ENCODE peak calls at places on chromosomes 5 and 9, in five cellular contexts. N is Peyer's patch, B is HL-60, T is MCF 10A, A is mesothelial cell of epicardium. G is an unnamed sample.

GRCh38 chr5:132677191-132677590 is 3.4 kb downstream of the IL4 start:
- DNase-seq in A (no peak), B (no peak), N (peak; percentile 71), T (peak; percentile 94), G (no peak)

GRCh38 chr5:161966544-161966943 is 101.0 kb upstream of the GABRG2 start:
- DNase-seq in N (no peak), T (peak; percentile 60), A (no peak), B (no peak), G (no peak)

GRCh38 chr5:150022163-150022540 is 21.6 kb downstream of the HMGXB3 start:
- DNase-seq in B (no peak), A (no peak), N (no peak), T (peak; percentile 98), G (no peak)

GRCh38 chr5:14417232-14417730 is 164.3 kb upstream of the OTULINL start:
- DNase-seq in B (no peak), T (no peak), A (no peak), N (no peak), G (no peak)

GRCh38 chr5:80191991-80192398 is 63.9 kb downstream of the SERINC5 start:
- DNase-seq in T (no peak), N (peak; percentile 58), A (no peak), B (no peak), G (no peak)

GRCh38 chr5:61625682-61626620 is 293.9 kb downstream of the ZSWIM6 start:
- DNase-seq in B (no peak), N (peak; percentile 76), T (no peak), A (peak; percentile 61), G (peak; percentile 44)

GRCh38 chr5:43652537-43653302 is 49.7 kb downstream of the NNT start:
- DNase-seq in T (no peak), N (no peak), B (no peak), A (no peak), G (no peak)

GRCh38 chr9:95874989-95875304 is 544 bp upstream of the ERCC6L2 start:
- DNase-seq in B (peak; percentile 27), A (peak; percentile 51), T (peak; percentile 51), N (peak; percentile 83), G (peak; percentile 54)

GRCh38 chr9:23556459-23556858 is 269.6 kb downstream of the ELAVL2 start:
- DNase-seq in A (peak; percentile 40), T (no peak), B (no peak), N (no peak), G (no peak)

GRCh38 chr5:88886252-88886651 is 3.3 kb upstream of the MEF2C start:
- DNase-seq in T (no peak), B (no peak), N (no peak), A (no peak), G (no peak)

GRCh38 chr9:136546697-136547481 is 1.0 kb upstream of the NOTCH1 start:
- DNase-seq in N (peak; percentile 79), T (peak; percentile 87), B (no peak), A (peak; percentile 61), G (no peak)

GRCh38 chr9:84937086-84937670 is 267.6 kb downstream of the NTRK2 start:
- DNase-seq in T (no peak), A (no peak), B (no peak), N (no peak), G (no peak)

GRCh38 chr5:39992617-39993203 is 567.9 kb upstream of the DAB2 start:
- DNase-seq in B (no peak), T (peak; percentile 43), A (no peak), N (no peak), G (no peak)

GRCh38 chr9:133639613-133640012 is 3.5 kb downstream of the DBH start:
- DNase-seq in B (no peak), N (no peak), T (no peak), A (no peak), G (no peak)

GRCh38 chr9:91177661-91178280 is 183.9 kb downstream of the AUH start:
- DNase-seq in A (no peak), T (peak; percentile 94), B (no peak), N (peak; percentile 71), G (no peak)

GRCh38 chr9:469672-470040 is 255.0 kb downstream of the DOCK8 start:
- DNase-seq in N (peak; percentile 61), T (no peak), B (peak; percentile 12), A (no peak), G (peak; percentile 25)

GRCh38 chr9:91681461-91682305 is 258.1 kb upstream of the NFIL3 start:
- DNase-seq in N (peak; percentile 84), A (peak; percentile 85), T (peak; percentile 60), B (peak; percentile 24), G (peak; percentile 69)

GRCh38 chr5:134124289-134125194 is 10.1 kb downstream of the TCF7 start:
- DNase-seq in B (no peak), N (peak; percentile 79), A (no peak), T (peak; percentile 76), G (no peak)

GRCh38 chr5:6540111-6540830 is 91.6 kb downstream of the UBE2QL1 start:
- DNase-seq in T (no peak), B (no peak), N (no peak), A (peak; percentile 6), G (no peak)

GRCh38 chr5:78648359-78649219 is at the start of gene LHFPL2:
- DNase-seq in B (no peak), T (peak; percentile 65), N (peak; percentile 79), A (peak; percentile 83), G (no peak)

GRCh38 chr5:132074772-132075718 is 1.5 kb downstream of the CSF2 start:
- DNase-seq in A (no peak), T (peak; percentile 42), B (no peak), N (no peak), G (no peak)

GRCh38 chr5:28408186-28408585 is 1369.8 kb upstream of the CDH9 start:
- DNase-seq in N (no peak), B (no peak), A (no peak), T (peak; percentile 81), G (no peak)

GRCh38 chr9:2663886-2664674 is 42.5 kb downstream of the VLDLR start:
- DNase-seq in T (no peak), B (no peak), A (no peak), N (no peak), G (no peak)

GRCh38 chr9:2663486-2663885 is 41.9 kb downstream of the VLDLR start:
- DNase-seq in A (no peak), T (no peak), B (no peak), N (no peak), G (no peak)

GRCh38 chr9:2666569-2666968 is 45.0 kb downstream of the VLDLR start:
- DNase-seq in T (no peak), N (no peak), B (no peak), A (no peak), G (no peak)

GRCh38 chr9:2664675-2665065 is 43.1 kb downstream of the VLDLR start:
- DNase-seq in T (no peak), A (no peak), N (no peak), B (no peak), G (no peak)

GRCh38 chr9:2662496-2662895 is 40.9 kb downstream of the VLDLR start:
- DNase-seq in N (no peak), A (no peak), T (peak; percentile 13), B (no peak), G (no peak)
- TF ChIP-seq CTCF in N (no peak), A (no peak), T (peak; percentile 5), B (no peak), G (no peak)

DNA sequence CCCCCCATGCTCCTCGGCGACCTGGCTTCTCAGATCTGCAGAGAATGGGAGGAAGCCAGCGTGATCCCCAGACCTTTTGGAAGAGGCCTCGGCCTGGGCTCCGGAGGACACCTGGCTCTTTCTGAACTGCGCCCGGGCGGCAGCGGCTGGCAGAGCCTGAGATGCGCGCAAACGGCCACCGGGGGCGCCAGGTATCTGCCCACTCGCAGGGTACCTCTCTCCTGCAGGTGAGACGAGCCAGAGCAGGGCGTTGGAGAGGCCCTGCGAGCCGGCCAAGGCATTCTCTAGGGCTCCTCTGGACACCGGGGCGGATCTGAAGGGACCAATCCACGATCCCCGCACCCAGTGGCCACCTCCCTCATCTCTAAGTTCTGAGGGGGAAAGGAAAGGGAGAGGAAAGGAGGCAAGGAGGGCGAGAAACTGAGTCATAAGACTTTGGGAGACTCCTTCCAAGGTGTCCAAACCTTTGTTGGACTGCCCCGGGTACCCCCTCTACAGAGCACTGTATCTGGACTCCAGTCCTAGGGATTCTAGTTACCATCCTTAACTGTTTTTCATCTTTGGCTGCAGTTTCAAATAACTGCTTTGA is 55.0 kb upstream of the SLC46A2 start:
- DNase-seq in B (no peak), N (no peak), T (no peak), A (no peak), G (no peak)
- TF ChIP-seq CTCF in B (no peak), N (no peak), T (no peak), A (no peak), G (no peak)

DNA sequence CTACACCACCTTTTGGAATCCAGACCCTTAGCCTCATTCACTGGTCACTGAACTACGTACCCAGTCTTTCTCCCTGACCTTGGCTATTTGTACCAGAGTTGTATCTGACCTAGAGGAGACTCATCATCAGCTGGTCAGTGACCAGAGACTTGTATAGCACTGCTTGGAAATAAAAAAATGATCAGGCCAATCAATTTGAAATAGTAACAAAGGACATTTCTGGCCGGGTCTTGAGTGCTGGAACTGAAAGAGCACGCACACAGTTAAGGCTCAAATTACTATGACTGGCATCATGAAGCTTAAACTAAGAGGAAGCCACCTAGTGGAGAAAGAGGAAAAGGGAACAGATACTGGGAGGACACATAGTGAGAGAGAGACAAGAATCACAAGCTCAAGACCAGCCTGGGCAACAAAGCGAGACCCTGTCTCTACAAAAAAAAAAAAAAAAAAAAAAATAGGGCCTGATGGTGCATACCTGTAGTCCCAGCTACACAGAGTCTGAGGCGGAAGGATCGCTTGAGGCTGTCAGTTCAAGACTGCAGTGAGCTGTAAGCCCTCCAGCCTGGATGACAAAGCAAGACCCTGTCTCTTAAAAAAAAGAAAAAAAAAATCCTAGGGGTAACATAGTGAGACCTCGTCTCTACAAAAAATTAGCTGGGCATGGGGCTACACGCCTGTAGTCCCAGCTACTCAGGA is 12.8 kb upstream of the SRP19 start:
- DNase-seq in N (no peak), T (peak; percentile 80), B (peak; percentile 28), A (no peak), G (no peak)
- TF ChIP-seq CTCF in N (peak; percentile 63), T (peak; percentile 37), B (no peak), A (peak; percentile 35), G (peak; percentile 66)

GRCh38 chr9:21316860-21317259 is 11.7 kb upstream of the IFNA5 start:
- DNase-seq in B (no peak), N (no peak), T (no peak), A (no peak), G (no peak)
- TF ChIP-seq CTCF in B (no peak), N (no peak), T (no peak), A (no peak), G (no peak)

DNA sequence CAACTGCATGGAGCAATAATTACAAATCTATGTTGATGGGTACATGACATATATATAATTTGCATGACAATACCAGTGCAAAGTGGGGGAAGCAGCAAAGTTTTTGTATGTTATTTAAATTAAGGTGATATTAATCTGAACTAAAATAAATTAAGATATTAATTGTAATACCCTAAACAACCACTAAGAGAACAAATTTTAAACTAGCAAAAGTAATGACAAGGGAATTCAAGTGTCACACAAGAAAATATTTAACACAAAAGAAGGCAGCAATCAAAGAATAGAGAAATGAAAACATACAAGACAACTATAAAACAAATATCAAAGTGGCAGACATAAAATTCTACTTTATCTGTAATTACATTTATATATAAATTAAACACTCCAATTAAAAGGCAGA is 2003.4 kb downstream of the MAT2B start:
- DNase-seq in B (no peak), N (no peak), T (no peak), A (no peak), G (no peak)
- TF ChIP-seq CTCF in B (no peak), N (no peak), T (no peak), A (peak; percentile 66), G (no peak)

G was measured in natural killer cell.